ENCODE peak calls at places on chromosomes 2 and 18, in eight cellular contexts. Q is PC-3, B is hepatocyte, W is GM23338, F is OCI-LY7, T is HCT116, H is SK-N-SH, Y is MM.1S. V is an unnamed sample.

GRCh38 chr18:69956655-69957054 is 9.0 kb upstream of the CD226 start:
- DNase-seq in T (no peak), W (no peak), H (no peak), B (no peak), F (no peak), Q (no peak), Y (no peak), V (peak; percentile 6)

GRCh38 chr2:110866496-110866895 is 134.1 kb downstream of the ACOXL start:
- DNase-seq in T (no peak), B (no peak), Q (peak; percentile 27), H (no peak), W (peak; percentile 30), Y (no peak), F (no peak), V (peak; percentile 31)

GRCh38 chr2:198371902-198372611 is 567.7 kb downstream of the PLCL1 start:
- DNase-seq in F (peak; percentile 68), Y (peak; percentile 93), H (no peak), Q (peak; percentile 3), W (no peak), B (no peak), T (no peak), V (no peak)

GRCh38 chr2:16824472-16824871 is 158.8 kb upstream of the CYRIA start:
- DNase-seq in B (no peak), W (no peak), Q (no peak), Y (no peak), H (no peak), F (no peak), T (no peak), V (no peak)

GRCh38 chr2:225737556-225737955 is 338.0 kb downstream of the NYAP2 start:
- DNase-seq in B (no peak), T (no peak), Q (peak; percentile 83), Y (no peak), W (no peak), F (no peak), H (no peak), V (no peak)

GRCh38 chr2:100643906-100644501 is 81.2 kb downstream of the PDCL3 start:
- DNase-seq in F (no peak), B (no peak), Q (no peak), W (no peak), Y (no peak), H (no peak), T (no peak), V (no peak)

GRCh38 chr18:79496237-79496977 is 100.7 kb downstream of the NFATC1 start:
- DNase-seq in T (no peak), F (no peak), W (no peak), Y (no peak), H (no peak), Q (no peak), B (no peak), V (no peak)

GRCh38 chr2:187360286-187360685 is 87.8 kb downstream of the CALCRL start:
- DNase-seq in B (no peak), W (no peak), H (no peak), F (no peak), T (no peak), Q (peak; percentile 65), Y (no peak), V (no peak)

GRCh38 chr18:2709316-2709715 is 53.8 kb downstream of the SMCHD1 start:
- DNase-seq in H (no peak), F (no peak), T (no peak), Y (no peak), Q (no peak), B (no peak), W (no peak), V (no peak)

GRCh38 chr2:2769481-2770431 is 438.7 kb upstream of the MYT1L start:
- DNase-seq in Q (no peak), H (peak; percentile 64), F (no peak), B (no peak), T (no peak), W (no peak), Y (no peak), V (no peak)

GRCh38 chr2:10404324-10405143 is 43.6 kb downstream of the ODC1 start:
- DNase-seq in Q (no peak), F (no peak), Y (no peak), B (no peak), T (no peak), W (no peak), H (peak; percentile 68), V (peak; percentile 25)

GRCh38 chr2:219508444-219508734 is 5.9 kb upstream of the ASIC4 start:
- DNase-seq in B (no peak), Q (no peak), T (no peak), W (no peak), Y (no peak), H (peak; percentile 27), F (no peak), V (no peak)

GRCh38 chr18:3449702-3450357 is at the start of gene TGIF1:
- DNase-seq in Q (peak; percentile 81), H (peak; percentile 77), T (peak; percentile 70), Y (no peak), B (peak; percentile 93), F (peak; percentile 51), W (peak; percentile 82), V (peak; percentile 92)

GRCh38 chr2:160389875-160390274 is 103.7 kb downstream of the RBMS1 start:
- DNase-seq in W (no peak), Q (no peak), T (no peak), H (no peak), F (no peak), B (no peak), Y (no peak), V (no peak)

GRCh38 chr2:231604685-231605606 is 12.3 kb downstream of the TEX44 start:
- DNase-seq in W (peak; percentile 100), Q (peak; percentile 96), H (peak; percentile 99), Y (peak; percentile 97), F (peak; percentile 99), T (peak; percentile 94), B (peak; percentile 99), V (peak; percentile 100)

GRCh38 chr18:27921904-27922541 is 254.9 kb downstream of the CDH2 start:
- DNase-seq in T (peak; percentile 32), B (peak; percentile 68), F (no peak), W (peak; percentile 23), Y (no peak), H (peak; percentile 3), Q (peak; percentile 94), V (peak; percentile 26)

GRCh38 chr18:27922780-27923179 is 254.2 kb downstream of the CDH2 start:
- DNase-seq in Q (no peak), B (no peak), Y (no peak), T (no peak), F (no peak), W (no peak), H (no peak), V (no peak)

DNA sequence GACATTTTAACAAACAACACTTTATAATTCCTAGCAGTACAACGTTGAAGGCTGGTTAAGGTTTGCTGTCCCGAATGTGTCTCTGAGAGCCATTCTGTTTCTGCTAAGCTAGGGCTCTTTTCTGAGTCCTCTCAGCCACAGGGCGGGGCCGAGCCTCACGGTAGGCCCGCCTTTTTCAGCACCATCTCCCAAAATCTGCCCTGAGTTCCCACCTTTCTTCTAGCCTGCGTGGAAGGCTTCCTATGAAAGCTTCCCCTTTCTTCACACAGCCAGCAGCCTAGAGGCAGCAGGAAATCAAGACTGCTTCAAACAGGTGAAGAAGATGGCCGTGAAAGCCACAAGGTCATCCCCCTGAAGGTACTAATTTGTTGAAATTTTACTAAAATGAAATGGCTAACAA is 255.5 kb downstream of the CDH2 start:
- DNase-seq in B (no peak), F (no peak), T (no peak), Q (peak; percentile 39), H (no peak), Y (no peak), W (peak; percentile 15), V (peak; percentile 11)
- TF ChIP-seq EZH2phosphoT487 in B (no peak), F (no peak), T (no peak), Q (no peak), H (no peak), Y (no peak), W (no peak), V (no peak)

GRCh38 chr2:42338567-42339190 is 22.3 kb downstream of the COX7A2L start:
- DNase-seq in H (no peak), T (no peak), W (no peak), Y (no peak), B (no peak), F (no peak), Q (no peak), V (no peak)

GRCh38 chr2:42336361-42336965 is 24.6 kb downstream of the COX7A2L start:
- DNase-seq in F (no peak), T (no peak), B (no peak), H (no peak), W (no peak), Q (no peak), Y (no peak), V (peak; percentile 71)

GRCh38 chr2:42337846-42338566 is 23.0 kb downstream of the COX7A2L start:
- DNase-seq in Q (no peak), F (no peak), T (no peak), B (no peak), W (no peak), Y (no peak), H (no peak), V (no peak)

GRCh38 chr2:42335514-42336104 is 25.4 kb downstream of the COX7A2L start:
- DNase-seq in H (no peak), F (no peak), Y (no peak), T (no peak), Q (no peak), B (no peak), W (no peak), V (no peak)

DNA sequence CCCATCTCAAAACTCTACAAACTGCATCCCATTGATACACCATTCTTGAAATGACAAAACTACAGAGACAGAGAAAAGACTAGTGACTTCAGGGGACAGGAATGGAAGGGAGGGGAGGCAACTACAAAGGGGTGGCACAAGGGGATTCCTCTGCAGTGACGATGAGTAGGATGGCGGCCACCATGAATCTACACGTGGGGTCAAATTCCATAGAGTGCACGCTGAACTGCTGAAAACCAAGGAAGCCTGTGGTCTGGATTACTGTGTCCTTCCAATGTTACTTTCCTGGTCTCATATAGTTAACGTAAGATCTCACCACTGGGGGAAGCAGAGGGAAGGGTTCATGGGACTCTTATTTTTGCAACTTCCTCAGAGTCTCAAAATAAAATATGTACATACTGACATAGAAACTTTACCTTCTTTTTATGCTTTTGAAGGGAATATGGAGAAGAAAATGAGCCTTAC is 23.6 kb downstream of the COX7A2L start:
- DNase-seq in T (no peak), F (peak; percentile 4), Q (no peak), H (no peak), Y (no peak), W (peak; percentile 51), B (no peak), V (no peak)
- TF ChIP-seq CTCF in T (no peak), F (peak; percentile 31), Q (peak; percentile 23), H (peak; percentile 25), Y (peak; percentile 8), W (peak; percentile 39), B (no peak), V (peak; percentile 26)

GRCh38 chr2:181273986-181274385 is 183.2 kb upstream of the ITGA4 start:
- DNase-seq in T (no peak), Y (no peak), F (no peak), W (no peak), B (no peak), H (no peak), Q (no peak), V (no peak)
- H2AFZ ChIP-seq in T (no peak overlapping the region), Y (no peak overlapping the region), F (no peak overlapping the region), W (peak overlapping the region; percentile 28), B (no peak overlapping the region), H (no peak overlapping the region), Q (no peak overlapping the region), V (no peak overlapping the region)

DNA sequence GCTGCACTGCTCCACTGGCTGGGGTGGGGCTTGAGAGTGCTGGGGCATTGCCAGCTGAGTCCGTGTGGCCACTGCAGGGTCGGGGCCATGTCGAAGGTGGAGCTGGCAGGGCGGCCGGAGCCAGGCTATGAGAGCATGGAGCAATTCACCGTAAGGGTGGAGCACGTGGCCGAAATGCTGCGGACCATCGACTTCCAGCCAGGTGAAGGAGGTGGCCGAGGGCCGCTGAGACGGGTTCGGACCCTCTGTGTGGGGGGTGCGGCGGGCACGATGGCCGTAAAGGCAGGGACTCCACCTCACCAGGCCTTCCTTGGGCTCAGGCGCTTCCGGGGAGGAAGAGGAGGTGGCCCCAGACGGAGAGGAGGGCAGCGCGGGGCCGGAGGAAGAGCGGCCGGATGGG is 2.1 kb downstream of the UCN start:
- DNase-seq in B (no peak), Y (no peak), F (no peak), H (no peak), Q (no peak), W (peak; percentile 46), T (no peak), V (no peak)
- TF ChIP-seq EZH2phosphoT487 in B (no peak), Y (no peak), F (no peak), H (no peak), Q (no peak), W (no peak), T (no peak), V (no peak)

V was measured in neural progenitor cell.